ENCODE peak calls at places on chromosome 4, in four cellular contexts. Y, O, J and B are unnamed samples.

GRCh38 chr4:114078636-114079035 is 99.2 kb upstream of the ARSJ start:
- DNase-seq in J (no peak), Y (no peak), O (no peak), B (no peak)

GRCh38 chr4:113952452-113953029 is 26.9 kb downstream of the ARSJ start:
- DNase-seq in Y (peak; percentile 28), J (no peak), O (no peak), B (peak; percentile 16)

GRCh38 chr4:41526628-41527027 is 11.3 kb upstream of the LIMCH1 start:
- DNase-seq in Y (no peak), J (no peak), O (no peak), B (no peak)

GRCh38 chr4:187179086-187180070 is 455.7 kb upstream of the FAT1 start:
- DNase-seq in J (no peak), Y (no peak), O (no peak), B (no peak)

GRCh38 chr4:20512053-20512810 is 188.0 kb upstream of the PACRGL start:
- DNase-seq in O (no peak), J (no peak), Y (no peak), B (peak; percentile 20)

GRCh38 chr4:123393696-123394095 is 2.9 kb upstream of the SPRY1 start:
- DNase-seq in O (no peak), Y (no peak), J (no peak), B (no peak)

GRCh38 chr4:95178938-95179337 is 369.8 kb downstream of the UNC5C start:
- DNase-seq in Y (no peak), J (no peak), O (no peak), B (no peak)

GRCh38 chr4:38383646-38384121 is 280.3 kb upstream of the KLF3 start:
- DNase-seq in Y (no peak), J (no peak), O (no peak), B (no peak)

GRCh38 chr4:163350672-163351071 is 7.0 kb downstream of the NPY5R start:
- DNase-seq in J (no peak), O (no peak), Y (no peak), B (no peak)

GRCh38 chr4:170491981-170492380 is 402.2 kb upstream of the AADAT start:
- DNase-seq in O (no peak), J (no peak), Y (no peak), B (no peak)

GRCh38 chr4:109631709-109632108 is 71.5 kb downstream of the CASP6 start:
- DNase-seq in Y (no peak), O (no peak), J (no peak), B (peak; percentile 13)
- H3K27ac ChIP-seq in Y (no peak overlapping the region), O (no peak overlapping the region), J (no peak overlapping the region), B (no peak overlapping the region)

GRCh38 chr4:129570326-129570725 is 474.4 kb downstream of the C4orf33 start:
- DNase-seq in J (no peak), O (no peak), Y (no peak), B (no peak)
- H3K27ac ChIP-seq in J (no peak overlapping the region), O (no peak overlapping the region), Y (no peak overlapping the region), B (no peak overlapping the region)

DNA sequence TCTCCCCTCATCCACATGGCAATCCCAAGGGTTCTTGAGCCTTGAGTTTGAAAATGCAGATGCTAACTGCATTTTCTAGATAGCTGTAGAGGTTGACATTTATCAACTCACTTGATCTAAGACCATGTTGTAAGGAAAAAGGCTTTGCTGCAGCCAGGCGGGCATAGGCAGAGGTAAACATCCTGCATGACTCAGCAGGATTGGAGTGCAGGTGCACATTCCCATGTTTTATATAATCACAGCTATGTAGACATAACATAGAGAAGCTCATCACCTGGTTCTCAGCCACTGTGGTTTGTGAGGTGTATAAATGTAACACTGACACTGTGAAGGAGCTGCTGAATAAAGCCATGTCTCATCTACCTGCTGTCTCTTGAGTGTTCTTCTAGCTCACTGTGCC is 62.3 kb upstream of the PDE5A start:
- DNase-seq in O (no peak), Y (peak; percentile 32), J (no peak), B (no peak)
- H3K27ac ChIP-seq in O (no peak overlapping the region), Y (no peak overlapping the region), J (no peak overlapping the region), B (no peak overlapping the region)

DNA sequence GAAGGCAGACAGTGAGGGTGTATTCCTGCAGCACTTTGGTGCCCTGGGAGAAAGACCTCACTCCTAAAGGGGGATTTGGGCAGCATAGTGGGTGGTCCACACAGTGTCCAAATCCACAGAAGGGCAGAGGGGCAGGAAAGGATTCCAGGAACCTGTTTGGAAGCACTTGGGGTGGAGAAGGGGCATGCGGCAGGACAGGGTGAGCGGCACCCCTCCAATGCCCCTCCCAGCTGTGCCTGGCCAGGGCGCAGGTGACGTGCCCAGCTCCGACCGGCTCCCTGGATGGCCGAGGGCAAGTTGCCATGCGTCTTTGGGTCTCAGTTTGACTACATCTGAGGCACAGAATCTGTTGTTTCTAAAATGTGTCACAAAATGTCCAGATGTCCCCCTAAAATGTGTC is 66.5 kb upstream of the HMX1 start:
- DNase-seq in O (no peak), Y (no peak), J (no peak), B (no peak)
- H3K27ac ChIP-seq in O (no peak overlapping the region), Y (no peak overlapping the region), J (no peak overlapping the region), B (no peak overlapping the region)

DNA sequence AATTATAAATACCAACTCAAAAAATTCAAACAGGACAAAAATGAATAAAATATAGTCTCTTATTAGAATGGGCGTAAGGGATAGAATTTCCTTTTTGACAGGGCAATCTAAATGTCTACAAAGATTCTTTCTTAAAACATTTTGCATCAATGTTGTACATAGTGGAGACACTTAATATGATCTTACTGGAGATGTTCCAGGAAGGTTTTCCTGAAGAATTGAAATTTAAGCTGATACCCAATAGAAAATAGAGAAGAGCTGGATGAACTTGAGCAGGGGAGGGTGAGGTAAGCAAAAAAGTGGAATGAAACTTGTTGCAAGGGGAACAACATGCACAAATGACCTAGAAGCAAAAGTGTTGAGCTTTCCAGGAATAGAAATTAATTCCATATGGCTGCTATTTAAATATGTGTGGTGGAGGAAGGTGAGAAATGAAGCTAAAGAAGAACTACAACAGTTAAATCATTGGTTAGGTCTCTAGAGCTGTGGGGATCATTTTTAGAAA is 19.7 kb downstream of the SLAIN2 start:
- DNase-seq in Y (no peak), J (no peak), O (no peak), B (no peak)
- H3K27ac ChIP-seq in Y (no peak overlapping the region), J (no peak overlapping the region), O (no peak overlapping the region), B (no peak overlapping the region)

DNA sequence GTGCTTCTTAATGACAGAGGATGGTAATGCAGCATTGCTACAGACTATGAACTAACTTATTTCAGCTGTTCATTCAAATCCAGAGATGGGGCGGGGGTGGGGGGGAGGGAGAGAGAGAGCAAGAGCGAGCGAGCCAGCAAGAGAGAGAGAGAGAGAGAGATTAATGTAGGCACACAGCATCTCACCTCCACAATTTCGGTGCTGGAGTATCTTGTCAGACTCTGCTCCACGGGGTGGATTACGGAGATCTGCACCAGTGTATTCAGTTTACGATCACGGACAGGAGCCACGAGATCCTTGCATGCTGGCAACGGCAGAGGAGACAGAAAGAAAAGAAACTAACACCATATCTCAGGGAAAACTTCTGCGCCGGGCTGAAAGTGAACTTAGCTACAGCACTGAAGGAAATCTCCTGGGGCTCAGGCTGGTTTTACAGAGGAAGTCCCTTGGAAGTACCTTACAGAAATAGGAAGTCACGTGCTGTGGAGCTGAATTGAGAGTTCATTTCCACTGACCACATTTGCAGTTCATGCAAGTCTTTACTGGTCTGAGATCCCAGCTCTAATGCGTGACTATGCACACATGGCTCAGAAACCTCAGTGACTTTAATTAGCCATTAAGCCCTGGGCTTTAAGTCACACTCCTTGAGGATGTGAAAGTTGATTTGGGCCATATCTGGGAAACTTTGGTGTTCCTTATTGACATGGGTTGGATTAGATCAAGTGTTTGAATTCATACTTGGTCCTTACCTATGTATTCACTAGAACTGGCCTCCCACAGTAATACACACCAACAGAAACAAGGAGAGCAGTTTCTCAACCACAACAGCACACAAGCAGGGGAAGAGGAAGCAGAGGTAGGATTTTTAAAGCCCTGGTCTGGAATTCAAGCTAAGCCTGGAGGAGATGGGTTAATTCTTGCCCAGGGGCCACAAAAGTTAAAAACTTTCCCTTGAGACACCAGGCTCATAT is 440.8 kb downstream of the INPP4B start:
- DNase-seq in Y (peak; percentile 23), J (peak; percentile 15), O (peak; percentile 38), B (peak; percentile 12)
- H3K27ac ChIP-seq in Y (no peak overlapping the region), J (peak overlapping the region; percentile 80), O (peak overlapping the region; percentile 84), B (peak overlapping the region; percentile 68)

GRCh38 chr4:31741321-31741720 is 1021.2 kb downstream of the PCDH7 start:
- DNase-seq in J (no peak), Y (no peak), O (no peak), B (no peak)

DNA sequence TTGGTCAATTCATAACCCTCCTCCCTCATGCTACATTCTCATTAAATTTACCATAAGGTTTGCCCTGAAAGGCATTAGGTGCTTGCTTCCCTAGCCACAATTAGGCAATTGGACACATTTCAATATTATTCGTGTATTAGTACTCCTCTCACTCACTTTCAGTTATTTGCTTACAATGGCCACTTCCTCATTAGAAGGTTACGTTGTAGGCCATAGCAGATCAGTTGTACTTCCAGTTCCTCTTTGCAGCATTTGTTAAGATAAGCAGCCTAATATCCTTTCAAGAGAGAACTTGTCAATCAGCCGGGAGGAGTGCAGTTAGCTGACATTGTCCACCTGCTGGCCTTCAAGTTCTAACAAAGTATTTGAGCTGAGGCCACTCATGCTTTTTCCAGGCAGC is 1017.2 kb downstream of the PCDH7 start:
- DNase-seq in Y (peak; percentile 15), J (no peak), O (no peak), B (no peak)
- H3K27ac ChIP-seq in Y (no peak overlapping the region), J (no peak overlapping the region), O (no peak overlapping the region), B (no peak overlapping the region)

GRCh38 chr4:80489798-80490197 is 154.3 kb downstream of the CFAP299 start:
- DNase-seq in J (no peak), O (no peak), Y (no peak), B (no peak)

GRCh38 chr4:80484707-80485106 is 149.2 kb downstream of the CFAP299 start:
- DNase-seq in Y (no peak), O (no peak), J (no peak), B (no peak)

GRCh38 chr4:80486603-80487002 is 151.1 kb downstream of the CFAP299 start:
- DNase-seq in Y (no peak), O (no peak), J (no peak), B (no peak)
- H3K27ac ChIP-seq in Y (no peak overlapping the region), O (no peak overlapping the region), J (no peak overlapping the region), B (no peak overlapping the region)